ENCODE peak calls at places on chromosomes 16 and 17, in ten cellular contexts. D is aorta; V is HFF-Myc; H is SK-N-SH; M is stimulated activated CD4-positive, alpha-beta T cell treated with anti-CD3 and anti-CD28 coated beads, Interleukin-15, amount 100 ng/mL, for 1 hour; S is NCI-H2081; U is globus pallidus; C is CD8-positive, alpha-beta memory T cell; L is astrocyte of the cerebellum; W is activated effector memory CD4-positive, alpha-beta T cell treated with anti-CD3 and anti-CD28 coated beads, Interleukin-2, amount 50 U/mL, for 16 hours. N is an unnamed sample.

GRCh38 chr17:38727661-38728220 is 2.4 kb upstream of the CISD3 start:
- DNase-seq in D (no peak), V (no peak), H (no peak), M (peak), S (no peak), U (no peak), C (peak), L (no peak), W (peak), N (no peak)

GRCh38 chr16:2532494-2533141 is 1.4 kb upstream of the CEMP1 start:
- DNase-seq in D (peak), V (no peak), H (peak), M (no peak), S (peak), U (no peak), C (peak), L (no peak), W (peak), N (peak)

GRCh38 chr17:28240688-28241340 is 78.2 kb upstream of the TMEM97 start:
- DNase-seq in D (peak), V (no peak), H (no peak), M (no peak), S (no peak), U (no peak), C (no peak), L (no peak), W (no peak), N (no peak)

GRCh38 chr16:70442344-70442743 is 3.4 kb upstream of the ST3GAL2 start:
- DNase-seq in D (no peak), V (no peak), H (no peak), M (no peak), S (no peak), U (no peak), C (no peak), L (no peak), W (no peak), N (no peak)

GRCh38 chr17:37791434-37791833 is 46.6 kb upstream of the HNF1B start:
- DNase-seq in D (no peak), V (no peak), H (peak), M (no peak), S (no peak), U (no peak), C (peak), L (no peak), W (peak), N (no peak)

GRCh38 chr17:3647769-3648540 is 11.4 kb downstream of the CTNS start:
- DNase-seq in D (no peak), V (no peak), H (peak), M (peak), S (no peak), U (peak), C (no peak), L (no peak), W (peak), N (peak)

GRCh38 chr16:72256398-72257048 is 84.6 kb upstream of the PMFBP1 start:
- DNase-seq in D (no peak), V (no peak), H (no peak), M (no peak), S (no peak), U (no peak), C (no peak), L (peak), W (no peak), N (no peak)

GRCh38 chr16:3023415-3023668 is 400 bp downstream of the HCFC1R1 start:
- DNase-seq in D (peak), V (peak), H (no peak), M (no peak), S (peak), U (no peak), C (no peak), L (no peak), W (peak), N (no peak)

GRCh38 chr16:48272837-48273421 is 25.6 kb upstream of the ABCC11 start:
- DNase-seq in D (no peak), V (no peak), H (no peak), M (no peak), S (no peak), U (peak), C (no peak), L (no peak), W (no peak), N (no peak)

GRCh38 chr17:33642002-33642401 is 348.9 kb upstream of the ASIC2 start:
- DNase-seq in D (no peak), V (no peak), H (peak), M (no peak), S (no peak), U (no peak), C (no peak), L (no peak), W (no peak), N (no peak)

GRCh38 chr17:2138318-2138717 is 83.4 kb downstream of the HIC1 start:
- DNase-seq in D (peak), V (no peak), H (peak), M (no peak), S (no peak), U (no peak), C (peak), L (no peak), W (no peak), N (peak)

GRCh38 chr17:54947396-54947795 is 21.1 kb downstream of the COX11 start:
- DNase-seq in D (no peak), V (no peak), H (no peak), M (no peak), S (no peak), U (no peak), C (no peak), L (no peak), W (no peak), N (no peak)

GRCh38 chr17:70804161-70804560 is 634.8 kb downstream of the KCNJ2 start:
- DNase-seq in D (no peak), V (no peak), H (no peak), M (no peak), S (no peak), U (no peak), C (no peak), L (no peak), W (no peak), N (no peak)

GRCh38 chr17:59008737-59009136 is 97.9 kb downstream of the TRIM37 start:
- DNase-seq in D (no peak), V (no peak), H (no peak), M (no peak), S (no peak), U (no peak), C (no peak), L (no peak), W (no peak), N (no peak)

GRCh38 chr16:84166796-84167695 is 19.8 kb downstream of the TAF1C start:
- DNase-seq in D (no peak), V (no peak), H (no peak), M (no peak), S (no peak), U (no peak), C (no peak), L (no peak), W (peak), N (no peak)

GRCh38 chr16:89297156-89297869 is 79.8 kb downstream of the ZNF778 start:
- DNase-seq in D (no peak), V (no peak), H (no peak), M (no peak), S (no peak), U (no peak), C (no peak), L (no peak), W (no peak), N (no peak)

GRCh38 chr17:72151565-72152391 is 31.0 kb downstream of the SOX9 start:
- DNase-seq in D (peak), V (no peak), H (peak), M (no peak), S (no peak), U (peak), C (no peak), L (no peak), W (no peak), N (no peak)

GRCh38 chr17:58840820-58841612 is 85.4 kb downstream of the PPM1E start:
- DNase-seq in D (no peak), V (no peak), H (no peak), M (no peak), S (no peak), U (no peak), C (no peak), L (no peak), W (no peak), N (no peak)

GRCh38 chr17:2975469-2975958 is 87.9 kb downstream of the OR1D5 start:
- DNase-seq in D (no peak), V (no peak), H (peak), M (no peak), S (peak), U (no peak), C (no peak), L (no peak), W (no peak), N (no peak)

GRCh38 chr16:15415411-15416070 is 18.8 kb upstream of the BMERB1 start:
- DNase-seq in D (no peak), V (no peak), H (no peak), M (no peak), S (no peak), U (no peak), C (no peak), L (no peak), W (no peak), N (no peak)

GRCh38 chr16:48282636-48283263 is 35.4 kb upstream of the ABCC11 start:
- DNase-seq in D (no peak), V (no peak), H (no peak), M (no peak), S (no peak), U (no peak), C (no peak), L (no peak), W (no peak), N (no peak)

GRCh38 chr16:62190426-62190825 is 154.2 kb upstream of the CDH8 start:
- DNase-seq in D (no peak), V (no peak), H (peak), M (no peak), S (peak), U (peak), C (no peak), L (peak), W (no peak), N (peak)

N was measured in SK-N-DZ.